ENCODE peak calls at places on chromosomes 3 and 15, in nine cellular contexts. O, W, M, A, E, V, G, F and T are unnamed samples.
A peak's percentile ranks its signal among the peaks of the same experiment; 100 is the strongest.

GRCh38 chr3:138124689-138125420 is 7.3 kb downstream of the A4GNT start:
- DNase-seq in F (no peak), A (peak; percentile 49), V (no peak), W (no peak), M (no peak), O (peak; percentile 16), G (no peak), E (no peak), T (peak; percentile 58)

GRCh38 chr3:131047582-131047981 is 20.9 kb downstream of the NEK11 start:
- DNase-seq in M (no peak), E (no peak), A (no peak), O (peak; percentile 70), F (no peak), V (no peak), W (no peak), G (no peak), T (no peak)

GRCh38 chr3:177824190-177824786 is 627.0 kb upstream of the TBL1XR1 start:
- DNase-seq in O (peak; percentile 81), G (no peak), F (no peak), W (no peak), V (peak; percentile 75), A (peak; percentile 39), E (peak; percentile 78), M (no peak), T (peak; percentile 85)

GRCh38 chr15:101091080-101092017 is 160.5 kb downstream of the CHSY1 start:
- DNase-seq in G (peak; percentile 36), M (no peak), O (no peak), E (no peak), V (no peak), F (no peak), W (no peak), A (peak; percentile 69), T (peak; percentile 92)

GRCh38 chr3:64554086-64554920 is 133.5 kb downstream of the ADAMTS9 start:
- DNase-seq in V (no peak), O (no peak), M (no peak), W (no peak), G (no peak), A (no peak), E (no peak), F (no peak), T (no peak)

GRCh38 chr15:54282228-54282836 is 304.1 kb downstream of the UNC13C start:
- DNase-seq in W (no peak), E (peak; percentile 35), G (no peak), V (no peak), O (no peak), A (no peak), M (no peak), F (no peak), T (no peak)

GRCh38 chr3:27428446-27428845 is 55.7 kb downstream of the SLC4A7 start:
- DNase-seq in E (no peak), A (peak; percentile 42), M (no peak), G (no peak), O (no peak), V (no peak), W (no peak), F (no peak), T (peak; percentile 29)

GRCh38 chr3:31978553-31978952 is 2.5 kb downstream of the OSBPL10 start:
- DNase-seq in E (no peak), O (no peak), F (no peak), M (no peak), A (no peak), V (no peak), W (no peak), G (no peak), T (no peak)

GRCh38 chr3:73614385-73614784 is 10.4 kb downstream of the PDZRN3 start:
- DNase-seq in M (peak; percentile 27), F (no peak), V (peak; percentile 81), W (no peak), E (no peak), G (no peak), O (no peak), A (no peak), T (peak; percentile 88)

GRCh38 chr3:146511402-146512134 is 32.8 kb downstream of the PLSCR1 start:
- DNase-seq in W (no peak), E (no peak), F (no peak), O (no peak), V (no peak), G (no peak), M (no peak), A (no peak), T (no peak)

GRCh38 chr15:31433101-31433500 is 106.5 kb downstream of the KLF13 start:
- DNase-seq in W (no peak), F (no peak), M (no peak), E (no peak), O (peak; percentile 28), G (no peak), A (peak; percentile 19), V (no peak), T (no peak)

GRCh38 chr3:110881069-110881468 is 190.5 kb upstream of the NECTIN3 start:
- DNase-seq in M (peak; percentile 51), V (no peak), A (peak; percentile 32), G (no peak), E (peak; percentile 54), O (no peak), W (peak; percentile 82), F (no peak), T (peak; percentile 61)

GRCh38 chr3:44114142-44114541 is 127.5 kb upstream of the TOPAZ1 start:
- DNase-seq in V (peak; percentile 8), W (no peak), M (no peak), O (peak; percentile 35), F (peak; percentile 20), A (no peak), E (peak; percentile 54), G (peak; percentile 68), T (peak; percentile 13)